ENCODE peak calls at places on chromosomes 1 and 21, in seven cellular contexts. E is esophagus muscularis mucosa; P is NCI-H1694; Z is lung microvascular endothelial cell; S is activated CD4-positive, alpha-beta T cell treated with anti-CD3 and anti-CD28 coated beads, Interleukin-2, amount 50 U/mL, for 24 hours; D is ACHN; O is ELR. K is an unnamed sample.

GRCh38 chr1:59229138-59229537 is 67.8 kb upstream of the FGGY start:
- DNase-seq in S (no peak), O (no peak), Z (no peak), P (peak; percentile 17), E (no peak), D (no peak), K (no peak)

GRCh38 chr1:107899655-107900054 is 65.3 kb downstream of the VAV3 start:
- DNase-seq in S (no peak), Z (no peak), E (no peak), D (no peak), P (no peak), O (no peak), K (no peak)

GRCh38 chr1:210771131-210771530 is 362.8 kb downstream of the KCNH1 start:
- DNase-seq in O (no peak), D (no peak), E (peak; percentile 64), P (no peak), S (no peak), Z (no peak), K (no peak)

GRCh38 chr21:46253610-46254124 is 25.1 kb upstream of the LSS start:
- DNase-seq in P (no peak), D (no peak), E (no peak), S (no peak), O (no peak), Z (no peak), K (no peak)

GRCh38 chr1:183871142-183871541 is 66.2 kb downstream of the RGL1 start:
- DNase-seq in D (no peak), E (no peak), S (no peak), P (peak; percentile 41), Z (peak; percentile 92), O (peak; percentile 72), K (peak; percentile 51)

GRCh38 chr1:56911098-56911497 is 54.7 kb downstream of the C8B start:
- DNase-seq in D (no peak), Z (no peak), O (peak; percentile 69), E (no peak), S (no peak), P (no peak), K (no peak)

GRCh38 chr1:18536356-18536755 is 55.6 kb downstream of the KLHDC7A start:
- DNase-seq in E (no peak), D (no peak), S (no peak), P (no peak), Z (no peak), O (no peak), K (no peak)

GRCh38 chr1:213416461-213417224 is 365.6 kb downstream of the RPS6KC1 start:
- DNase-seq in P (no peak), Z (no peak), E (peak; percentile 82), S (no peak), O (no peak), D (no peak), K (no peak)

GRCh38 chr1:144101397-144102050 is 129.7 kb upstream of the FAM72C start:
- DNase-seq in S (peak; percentile 1), D (no peak), O (no peak), Z (no peak), P (no peak), E (peak; percentile 92), K (no peak)

GRCh38 chr1:29258189-29258973 is 22.1 kb downstream of the PTPRU start:
- DNase-seq in O (no peak), S (no peak), E (no peak), P (no peak), D (no peak), Z (no peak), K (no peak)

GRCh38 chr1:26112407-26112775 is 767 bp downstream of the PDIK1L start:
- DNase-seq in D (no peak), E (no peak), S (no peak), O (peak; percentile 32), P (no peak), Z (peak; percentile 27), K (no peak)

GRCh38 chr1:79041666-79042065 is 35.1 kb upstream of the ADGRL4 start:
- DNase-seq in E (no peak), Z (peak; percentile 44), D (no peak), O (peak; percentile 38), S (no peak), P (no peak), K (no peak)

GRCh38 chr1:21368514-21369289 is 71.2 kb upstream of the NBPF3 start:
- DNase-seq in O (peak; percentile 81), D (peak; percentile 76), P (peak; percentile 75), Z (peak; percentile 88), E (peak; percentile 95), S (peak; percentile 42), K (peak; percentile 63)